ENCODE peak calls at places on chromosomes 7 and 10, in five cellular contexts. O is GM12878, N is GM12891, G is K562, W is H1. B is an unnamed sample.

GRCh38 chr10:113518415-113518814 is 34.4 kb upstream of the HABP2 start:
- DNase-seq in O (no peak), G (no peak), W (no peak), N (no peak), B (no peak)

GRCh38 chr7:152522551-152522950 is 86.7 kb upstream of the KMT2C start:
- DNase-seq in N (no peak), O (no peak), G (no peak), W (no peak), B (no peak)

GRCh38 chr7:117212969-117213877 is 109.6 kb downstream of the WNT2 start:
- DNase-seq in N (no peak), W (peak), O (peak), G (peak), B (no peak)

GRCh38 chr7:30285531-30286284 is 1.3 kb downstream of the ZNRF2 start:
- DNase-seq in W (no peak), N (no peak), G (peak), O (no peak), B (no peak)

GRCh38 chr10:69883256-69883655 is 81.5 kb downstream of the COL13A1 start:
- DNase-seq in W (no peak), O (no peak), N (no peak), G (peak), B (no peak)

GRCh38 chr10:421170-421569 is 268.3 kb downstream of the DIP2C start:
- DNase-seq in G (no peak), W (no peak), O (no peak), N (no peak), B (no peak)

GRCh38 chr10:26721561-26721960 is 24.1 kb downstream of the PDSS1 start:
- DNase-seq in O (no peak), G (no peak), N (no peak), W (no peak), B (no peak)

GRCh38 chr10:132492323-132493035 is 45.1 kb upstream of the INPP5A start:
- DNase-seq in O (no peak), G (no peak), W (no peak), N (no peak), B (no peak)

GRCh38 chr7:37208528-37208927 is 240.1 kb downstream of the ELMO1 start:
- DNase-seq in O (peak), W (no peak), G (peak), N (peak), B (no peak)

GRCh38 chr7:128801008-128801407 is 9.2 kb downstream of the CCDC136 start:
- DNase-seq in O (no peak), N (no peak), G (no peak), W (no peak), B (no peak)

GRCh38 chr10:31697271-31698168 is 231.1 kb downstream of the ARHGAP12 start:
- DNase-seq in O (no peak), G (no peak), N (no peak), W (no peak), B (no peak)

GRCh38 chr10:101778781-101779543 is 3.0 kb upstream of the FGF8 start:
- DNase-seq in O (no peak), G (peak), W (no peak), N (no peak), B (no peak)

GRCh38 chr7:14510268-14510667 is 392.3 kb downstream of the DGKB start:
- DNase-seq in W (no peak), O (no peak), N (no peak), G (no peak), B (no peak)

GRCh38 chr10:70564113-70564725 is 38.3 kb downstream of the PRF1 start:
- DNase-seq in N (no peak), O (no peak), G (no peak), W (no peak), B (no peak)

GRCh38 chr7:82729172-82730030 is 285.8 kb upstream of the CACNA2D1 start:
- DNase-seq in G (peak), W (no peak), O (no peak), N (peak), B (no peak)

GRCh38 chr7:55458351-55458750 is 93.2 kb downstream of the LANCL2 start:
- DNase-seq in O (no peak), G (no peak), W (no peak), N (no peak), B (no peak)

GRCh38 chr7:157737151-157738063 is 400.6 kb downstream of the DNAJB6 start:
- DNase-seq in O (no peak), G (no peak), W (no peak), N (no peak), B (no peak)

GRCh38 chr10:104323085-104323484 is 15.2 kb downstream of the ITPRIP start:
- DNase-seq in O (no peak), W (no peak), N (no peak), G (no peak), B (no peak)
- TF ChIP-seq POLR2AphosphoS5 in O (no peak), W (no peak), N (no peak), G (no peak), B (no peak)

GRCh38 chr7:140348161-140348849 is 50.0 kb downstream of the SLC37A3 start:
- DNase-seq in O (no peak), G (no peak), N (no peak), W (no peak), B (no peak)

GRCh38 chr7:140345426-140345825 is 52.9 kb downstream of the SLC37A3 start:
- DNase-seq in O (no peak), G (no peak), N (no peak), W (no peak), B (no peak)

GRCh38 chr7:140349172-140349771 is 49.1 kb downstream of the SLC37A3 start:
- DNase-seq in N (no peak), O (no peak), G (no peak), W (no peak), B (no peak)

GRCh38 chr7:140347218-140347617 is 51.1 kb downstream of the SLC37A3 start:
- DNase-seq in N (no peak), O (no peak), W (no peak), G (no peak), B (no peak)

DNA sequence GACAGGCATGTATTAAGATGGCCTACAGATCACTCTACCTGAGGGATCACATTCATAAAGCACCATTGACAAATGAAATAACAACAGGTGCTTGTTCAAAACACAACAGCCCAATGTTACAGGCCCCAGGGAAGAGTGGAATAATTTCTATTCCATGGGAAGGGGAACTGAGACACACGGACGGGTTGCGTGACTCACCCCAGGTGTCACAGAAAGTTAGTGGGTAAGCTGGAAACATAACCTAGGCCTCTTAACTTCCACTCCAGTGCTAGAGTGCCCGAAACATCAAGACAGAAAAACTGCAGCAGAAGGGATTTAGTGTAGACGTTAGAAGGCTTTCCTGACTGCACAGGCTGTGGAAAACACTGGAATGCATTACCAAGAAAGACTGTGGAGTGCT is 48.3 kb downstream of the SLC37A3 start:
- DNase-seq in N (no peak), O (no peak), W (no peak), G (no peak), B (no peak)
- TF ChIP-seq TAF1 in N (no peak), O (no peak), W (no peak), G (no peak), B (no peak)

GRCh38 chr10:79068562-79069324 is at the start of gene ZMIZ1:
- DNase-seq in W (no peak), O (no peak), N (peak), G (peak), B (peak)
- TF ChIP-seq POLR2A in W (peak), O (no peak), N (no peak), G (no peak), B (no peak)

GRCh38 chr7:46786995-46787394 is 794.9 kb downstream of the TNS3 start:
- DNase-seq in G (no peak), W (no peak), N (no peak), O (no peak), B (no peak)

GRCh38 chr7:46786221-46786951 is 795.5 kb downstream of the TNS3 start:
- DNase-seq in O (no peak), N (no peak), W (no peak), G (no peak), B (no peak)

GRCh38 chr7:46781901-46782439 is 799.9 kb downstream of the TNS3 start:
- DNase-seq in N (no peak), G (no peak), W (no peak), O (no peak), B (no peak)

GRCh38 chr7:46784746-46785145 is 797.2 kb downstream of the TNS3 start:
- DNase-seq in W (no peak), G (no peak), N (no peak), O (no peak), B (no peak)
- TF ChIP-seq POLR2AphosphoS5 in W (no peak), G (no peak), N (no peak), O (no peak), B (no peak)

DNA sequence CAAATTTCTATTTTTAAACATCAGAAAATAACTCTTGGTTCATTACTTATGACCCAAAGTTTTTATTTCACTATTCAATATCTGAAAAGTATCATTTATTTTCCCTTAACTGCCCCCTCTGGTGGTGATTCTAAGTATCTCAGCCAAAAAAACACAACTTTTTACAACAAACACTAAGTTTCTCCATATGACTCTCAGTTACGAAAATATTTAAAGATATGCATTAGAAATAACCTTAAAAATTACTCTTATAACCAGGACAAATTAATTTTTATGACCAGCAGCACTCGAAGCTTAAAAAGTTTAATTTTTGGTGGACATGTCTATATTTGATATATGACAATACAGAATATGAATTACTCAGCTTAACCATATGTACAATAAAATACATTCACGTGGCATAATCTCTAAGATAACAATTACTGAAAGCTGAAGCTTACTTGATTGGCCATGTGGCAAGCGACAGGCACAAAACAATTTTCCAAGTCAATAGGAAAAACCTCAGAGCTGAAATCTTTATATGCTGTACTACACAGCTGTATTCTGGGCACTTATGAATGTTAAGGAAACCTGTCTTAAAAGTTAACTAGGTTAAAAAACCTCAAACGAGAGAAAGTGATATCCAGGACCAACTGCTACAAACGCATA is 2.3 kb downstream of the HNRNPA2B1 start:
- DNase-seq in W (no peak), N (no peak), O (no peak), G (peak), B (no peak)
- TF ChIP-seq TAF1 in W (peak), N (no peak), O (no peak), G (no peak), B (no peak)